ENCODE peak calls at places on chromosomes 1 and 21, in nine cellular contexts. K is H9; T is effector memory CD8-positive, alpha-beta T cell; L is EL; C is heart right ventricle; U is NCI-H345; I is gastrocnemius medialis; W is stimulated activated CD4-positive, alpha-beta T cell treated with anti-CD3 and anti-CD28 coated beads, Interleukin-4, amount 100 ng/mL, for 48 hours; Q is activated effector memory CD4-positive, alpha-beta T cell treated with Interleukin-2 at 50 U/mL for 16 hours. P is an unnamed sample.
A peak's percentile ranks its signal among the peaks of the same experiment; 100 is the strongest.

GRCh38 chr1:54982739-54983138 is 2.3 kb downstream of the TMEM61 start:
- DNase-seq in K (no peak), T (no peak), L (no peak), C (no peak), U (peak; percentile 92), I (no peak), W (no peak), Q (no peak), P (no peak)

GRCh38 chr1:159334797-159335196 is 32.7 kb downstream of the FCER1A start:
- DNase-seq in K (no peak), T (no peak), L (no peak), C (no peak), U (no peak), I (no peak), W (no peak), Q (no peak), P (no peak)

GRCh38 chr21:45021428-45022347 is 52.7 kb upstream of the ADARB1 start:
- DNase-seq in K (no peak), T (no peak), L (no peak), C (no peak), U (no peak), I (no peak), W (no peak), Q (no peak), P (no peak)

GRCh38 chr1:7885513-7886298 is 32.8 kb upstream of the UTS2 start:
- DNase-seq in K (peak; percentile 100), T (no peak), L (peak; percentile 11), C (no peak), U (no peak), I (no peak), W (peak; percentile 40), Q (no peak), P (no peak)

GRCh38 chr1:68174173-68175113 is 57.9 kb downstream of the WLS start:
- DNase-seq in K (no peak), T (no peak), L (peak; percentile 97), C (peak; percentile 23), U (peak; percentile 60), I (peak; percentile 22), W (no peak), Q (no peak), P (peak; percentile 83)

GRCh38 chr1:185244015-185244747 is 72.9 kb downstream of the IVNS1ABP start:
- DNase-seq in K (no peak), T (no peak), L (peak; percentile 81), C (no peak), U (no peak), I (no peak), W (peak; percentile 38), Q (peak; percentile 18), P (peak; percentile 70)

GRCh38 chr21:31580866-31581276 is 78.6 kb upstream of the SOD1 start:
- DNase-seq in K (peak; percentile 74), T (peak; percentile 59), L (peak; percentile 55), C (peak; percentile 48), U (peak; percentile 81), I (no peak), W (peak; percentile 68), Q (peak; percentile 54), P (no peak)

GRCh38 chr1:12756756-12757433 is 10.9 kb downstream of the CFAP107 start:
- DNase-seq in K (no peak), T (no peak), L (no peak), C (no peak), U (no peak), I (no peak), W (no peak), Q (no peak), P (no peak)

GRCh38 chr1:166379447-166379846 is 212.6 kb upstream of the FAM78B start:
- DNase-seq in K (no peak), T (no peak), L (no peak), C (peak; percentile 10), U (no peak), I (peak; percentile 88), W (no peak), Q (no peak), P (no peak)

GRCh38 chr1:25120286-25120685 is 112.0 kb downstream of the SYF2 start:
- DNase-seq in K (no peak), T (no peak), L (no peak), C (no peak), U (no peak), I (no peak), W (no peak), Q (no peak), P (no peak)

GRCh38 chr1:168085401-168085872 is 51.3 kb downstream of the GPR161 start:
- DNase-seq in K (no peak), T (no peak), L (no peak), C (peak; percentile 73), U (no peak), I (no peak), W (no peak), Q (no peak), P (no peak)

GRCh38 chr1:10671551-10672375 is 124.7 kb downstream of the CASZ1 start:
- DNase-seq in K (no peak), T (no peak), L (no peak), C (no peak), U (peak; percentile 33), I (no peak), W (no peak), Q (no peak), P (no peak)

GRCh38 chr21:44529011-44529421 is 11.0 kb downstream of the KRTAP10-1 start:
- DNase-seq in K (peak; percentile 18), T (no peak), L (no peak), C (peak; percentile 3), U (no peak), I (no peak), W (no peak), Q (no peak), P (no peak)

GRCh38 chr1:45716700-45717099 is 28.7 kb downstream of the TMEM69 start:
- DNase-seq in K (no peak), T (no peak), L (no peak), C (no peak), U (no peak), I (no peak), W (no peak), Q (no peak), P (no peak)

GRCh38 chr21:46228345-46229051 is at the start of gene LSS:
- DNase-seq in K (peak; percentile 99), T (peak; percentile 96), L (peak; percentile 98), C (peak; percentile 99), U (peak; percentile 99), I (peak; percentile 97), W (peak; percentile 91), Q (peak; percentile 97), P (peak; percentile 82)

GRCh38 chr1:8155528-8156186 is 129.5 kb upstream of the ERRFI1 start:
- DNase-seq in K (peak; percentile 52), T (no peak), L (peak; percentile 21), C (no peak), U (no peak), I (no peak), W (no peak), Q (no peak), P (no peak)

GRCh38 chr1:1004420-1004779 is 4.5 kb upstream of the HES4 start:
- DNase-seq in K (no peak), T (no peak), L (no peak), C (no peak), U (no peak), I (no peak), W (no peak), Q (no peak), P (no peak)

GRCh38 chr1:243558556-243558955 is 291.5 kb downstream of the AKT3 start:
- DNase-seq in K (no peak), T (no peak), L (no peak), C (no peak), U (no peak), I (no peak), W (no peak), Q (no peak), P (no peak)